ENCODE peak calls at places on chromosomes 12 and 14, in ten cellular contexts. X, E, O, S, V, K, Y, R, B and F are unnamed samples.

GRCh38 chr14:92635031-92635430 is 113.4 kb downstream of the LGMN start:
- DNase-seq in X (no peak), E (no peak), O (no peak), S (no peak), V (no peak), K (no peak), Y (no peak), R (no peak), B (no peak), F (no peak)

GRCh38 chr12:101407054-101407437 is 526 bp downstream of the ARL1 start:
- DNase-seq in X (no peak), E (no peak), O (no peak), S (no peak), V (no peak), K (peak), Y (no peak), R (no peak), B (peak), F (no peak)

GRCh38 chr12:119229837-119230236 is 51.1 kb downstream of the HSPB8 start:
- DNase-seq in X (peak), E (no peak), O (no peak), S (peak), V (peak), K (no peak), Y (no peak), R (peak), B (peak), F (peak)

GRCh38 chr14:73463411-73463810 is 5.1 kb upstream of the NUMB start:
- DNase-seq in X (peak), E (no peak), O (peak), S (no peak), V (peak), K (peak), Y (no peak), R (peak), B (no peak), F (peak)

GRCh38 chr14:38723954-38724353 is 379.1 kb downstream of the SEC23A start:
- DNase-seq in X (peak), E (no peak), O (no peak), S (no peak), V (no peak), K (no peak), Y (no peak), R (no peak), B (peak), F (no peak)

GRCh38 chr12:127149226-127149964 is 1117.6 kb upstream of the TMEM132C start:
- DNase-seq in X (no peak), E (no peak), O (no peak), S (no peak), V (no peak), K (no peak), Y (no peak), R (no peak), B (no peak), F (no peak)

GRCh38 chr14:86574026-86574777 is 1044.3 kb downstream of the FLRT2 start:
- DNase-seq in X (peak), E (no peak), O (no peak), S (no peak), V (no peak), K (no peak), Y (peak), R (no peak), B (no peak), F (no peak)

GRCh38 chr12:104177663-104178501 is 37.7 kb upstream of the TXNRD1 start:
- DNase-seq in X (peak), E (no peak), O (peak), S (peak), V (peak), K (peak), Y (peak), R (no peak), B (no peak), F (no peak)

GRCh38 chr12:96258451-96258933 is 64.3 kb downstream of the ELK3 start:
- DNase-seq in X (peak), E (no peak), O (no peak), S (peak), V (no peak), K (peak), Y (no peak), R (peak), B (no peak), F (no peak)

GRCh38 chr12:11500222-11500860 is 105.0 kb upstream of the PRB2 start:
- DNase-seq in X (peak), E (peak), O (peak), S (peak), V (peak), K (peak), Y (no peak), R (peak), B (peak), F (peak)

GRCh38 chr12:125079084-125079483 is 13.8 kb downstream of the AACS start:
- DNase-seq in X (no peak), E (no peak), O (no peak), S (no peak), V (no peak), K (no peak), Y (no peak), R (no peak), B (no peak), F (no peak)

GRCh38 chr12:107373238-107373809 is 280.0 kb upstream of the CRY1 start:
- DNase-seq in X (no peak), E (no peak), O (no peak), S (no peak), V (no peak), K (no peak), Y (no peak), R (no peak), B (no peak), F (no peak)

GRCh38 chr12:2973566-2973965 is 14.4 kb downstream of the TEAD4 start:
- DNase-seq in X (no peak), E (no peak), O (no peak), S (no peak), V (no peak), K (no peak), Y (no peak), R (no peak), B (no peak), F (no peak)

GRCh38 chr12:1529862-1530591 is 64.4 kb downstream of the FBXL14 start:
- DNase-seq in X (no peak), E (no peak), O (no peak), S (no peak), V (no peak), K (peak), Y (no peak), R (peak), B (peak), F (no peak)

GRCh38 chr12:108825205-108825950 is 32.0 kb downstream of the SSH1 start:
- DNase-seq in X (peak), E (no peak), O (no peak), S (no peak), V (no peak), K (no peak), Y (no peak), R (peak), B (no peak), F (no peak)

GRCh38 chr14:55884819-55885218 is 233.4 kb upstream of the PELI2 start:
- DNase-seq in X (no peak), E (no peak), O (peak), S (no peak), V (no peak), K (no peak), Y (peak), R (no peak), B (no peak), F (no peak)

GRCh38 chr12:48818831-48819590 is 715 bp downstream of the CACNB3 start:
- DNase-seq in X (no peak), E (no peak), O (no peak), S (peak), V (no peak), K (no peak), Y (no peak), R (no peak), B (peak), F (no peak)

GRCh38 chr12:88428350-88428749 is 151.9 kb downstream of the KITLG start:
- DNase-seq in X (no peak), E (no peak), O (no peak), S (no peak), V (no peak), K (no peak), Y (no peak), R (no peak), B (no peak), F (no peak)

GRCh38 chr12:65854629-65855028 is 30.3 kb downstream of the HMGA2 start:
- DNase-seq in X (peak), E (no peak), O (no peak), S (no peak), V (no peak), K (no peak), Y (no peak), R (no peak), B (no peak), F (no peak)

GRCh38 chr12:89571481-89572190 is 45.8 kb upstream of the POC1B start:
- DNase-seq in X (peak), E (no peak), O (peak), S (no peak), V (no peak), K (no peak), Y (no peak), R (no peak), B (no peak), F (no peak)

GRCh38 chr14:24409956-24410355 is 11.2 kb downstream of the NYNRIN start:
- DNase-seq in X (no peak), E (no peak), O (no peak), S (no peak), V (no peak), K (no peak), Y (no peak), R (no peak), B (no peak), F (no peak)

GRCh38 chr12:120474092-120474960 is 4.8 kb upstream of the SRSF9 start:
- DNase-seq in X (peak), E (no peak), O (peak), S (peak), V (peak), K (peak), Y (no peak), R (no peak), B (no peak), F (no peak)

GRCh38 chr12:132300789-132301722 is 28.3 kb downstream of the GALNT9 start:
- DNase-seq in X (no peak), E (no peak), O (no peak), S (no peak), V (no peak), K (no peak), Y (no peak), R (no peak), B (no peak), F (no peak)

GRCh38 chr14:78836777-78837176 is 666.6 kb downstream of the NRXN3 start:
- DNase-seq in X (peak), E (no peak), O (peak), S (peak), V (peak), K (no peak), Y (peak), R (peak), B (peak), F (peak)

GRCh38 chr12:94380507-94380906 is 79.2 kb downstream of the CEP83 start:
- DNase-seq in X (no peak), E (no peak), O (no peak), S (no peak), V (no peak), K (no peak), Y (no peak), R (no peak), B (no peak), F (no peak)

GRCh38 chr12:55067701-55068100 is 47.9 kb downstream of the NEUROD4 start:
- DNase-seq in X (no peak), E (no peak), O (no peak), S (no peak), V (no peak), K (no peak), Y (no peak), R (no peak), B (no peak), F (no peak)

GRCh38 chr14:56081139-56081538 is 37.1 kb upstream of the PELI2 start:
- DNase-seq in X (no peak), E (no peak), O (no peak), S (no peak), V (no peak), K (no peak), Y (no peak), R (no peak), B (no peak), F (no peak)

GRCh38 chr14:99435327-99435726 is 45.3 kb downstream of the SETD3 start:
- DNase-seq in X (no peak), E (no peak), O (no peak), S (no peak), V (no peak), K (no peak), Y (no peak), R (no peak), B (no peak), F (no peak)

DNA sequence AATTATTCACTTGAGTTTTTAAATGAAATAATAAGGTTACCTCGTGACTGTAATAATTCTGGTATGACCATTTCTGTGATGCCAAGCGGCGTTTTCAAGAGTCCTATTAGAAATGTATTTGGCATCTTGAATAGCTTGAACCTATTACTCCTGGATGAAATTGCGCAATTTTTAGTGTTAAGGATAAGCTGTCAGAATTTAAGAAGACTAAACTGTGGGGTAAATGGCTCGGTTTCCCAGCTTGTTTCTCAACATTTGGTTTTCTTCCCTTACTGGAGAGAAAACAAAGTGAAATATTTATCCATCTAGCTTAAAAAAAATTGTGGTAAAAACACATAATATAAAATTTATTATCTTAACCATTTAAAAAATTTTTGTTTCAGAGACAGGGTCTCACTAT is 26.8 kb downstream of the PCNX1 start:
- DNase-seq in X (peak), E (no peak), O (no peak), S (no peak), V (no peak), K (no peak), Y (no peak), R (no peak), B (no peak), F (no peak)
- H3K4me3 ChIP-seq in X (no peak), E (no peak), O (no peak), S (no peak), V (no peak), K (no peak), Y (no peak), R (no peak), B (no peak), F (no peak)

GRCh38 chr14:101559624-101560533 is 1.4 kb upstream of the DIO3 start:
- DNase-seq in X (peak), E (no peak), O (no peak), S (no peak), V (no peak), K (no peak), Y (no peak), R (no peak), B (peak), F (no peak)
- H3K4me3 ChIP-seq in X (no peak), E (no peak), O (no peak), S (peak), V (no peak), K (peak), Y (no peak), R (no peak), B (peak), F (no peak)

DNA sequence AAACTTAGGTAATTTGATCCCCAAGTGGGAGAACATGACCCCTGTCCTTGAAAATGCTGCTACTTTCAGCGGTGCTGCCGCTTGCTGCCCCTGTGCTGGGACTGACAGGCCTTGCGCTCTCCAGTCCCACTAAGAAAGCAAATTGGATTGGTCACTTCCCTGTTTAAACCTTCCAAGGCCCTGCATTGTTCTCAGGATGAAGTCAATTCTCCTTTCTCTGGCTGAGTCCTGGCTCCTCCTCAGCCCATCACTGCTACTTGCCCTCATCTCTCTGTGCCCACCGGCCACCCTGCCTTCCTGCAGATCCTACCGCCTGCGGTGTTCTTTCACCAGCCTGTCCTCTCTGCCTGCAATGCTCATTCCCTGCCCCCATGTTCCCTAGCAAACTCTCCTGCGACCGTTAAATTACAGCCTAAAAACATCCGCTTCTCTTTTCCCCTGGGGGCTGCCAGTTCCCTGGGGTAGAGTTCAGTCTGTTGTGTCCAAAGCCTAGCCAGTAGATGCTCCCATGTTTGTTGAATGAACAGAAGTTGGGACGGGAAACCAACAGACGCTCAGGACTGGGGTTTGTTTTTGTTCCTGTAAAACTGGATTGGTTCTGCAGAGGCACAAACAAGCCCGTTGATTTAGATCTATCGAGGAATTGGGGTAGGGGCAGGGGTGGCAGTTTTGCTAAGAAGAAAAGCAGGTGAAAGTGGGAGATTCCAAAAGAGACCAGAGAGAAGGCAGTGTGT is 127.3 kb upstream of the HIF1A start:
- DNase-seq in X (no peak), E (no peak), O (no peak), S (no peak), V (no peak), K (peak), Y (no peak), R (peak), B (peak), F (no peak)
- H3K4me3 ChIP-seq in X (no peak), E (peak), O (no peak), S (peak), V (no peak), K (peak), Y (no peak), R (peak), B (no peak), F (peak)

DNA sequence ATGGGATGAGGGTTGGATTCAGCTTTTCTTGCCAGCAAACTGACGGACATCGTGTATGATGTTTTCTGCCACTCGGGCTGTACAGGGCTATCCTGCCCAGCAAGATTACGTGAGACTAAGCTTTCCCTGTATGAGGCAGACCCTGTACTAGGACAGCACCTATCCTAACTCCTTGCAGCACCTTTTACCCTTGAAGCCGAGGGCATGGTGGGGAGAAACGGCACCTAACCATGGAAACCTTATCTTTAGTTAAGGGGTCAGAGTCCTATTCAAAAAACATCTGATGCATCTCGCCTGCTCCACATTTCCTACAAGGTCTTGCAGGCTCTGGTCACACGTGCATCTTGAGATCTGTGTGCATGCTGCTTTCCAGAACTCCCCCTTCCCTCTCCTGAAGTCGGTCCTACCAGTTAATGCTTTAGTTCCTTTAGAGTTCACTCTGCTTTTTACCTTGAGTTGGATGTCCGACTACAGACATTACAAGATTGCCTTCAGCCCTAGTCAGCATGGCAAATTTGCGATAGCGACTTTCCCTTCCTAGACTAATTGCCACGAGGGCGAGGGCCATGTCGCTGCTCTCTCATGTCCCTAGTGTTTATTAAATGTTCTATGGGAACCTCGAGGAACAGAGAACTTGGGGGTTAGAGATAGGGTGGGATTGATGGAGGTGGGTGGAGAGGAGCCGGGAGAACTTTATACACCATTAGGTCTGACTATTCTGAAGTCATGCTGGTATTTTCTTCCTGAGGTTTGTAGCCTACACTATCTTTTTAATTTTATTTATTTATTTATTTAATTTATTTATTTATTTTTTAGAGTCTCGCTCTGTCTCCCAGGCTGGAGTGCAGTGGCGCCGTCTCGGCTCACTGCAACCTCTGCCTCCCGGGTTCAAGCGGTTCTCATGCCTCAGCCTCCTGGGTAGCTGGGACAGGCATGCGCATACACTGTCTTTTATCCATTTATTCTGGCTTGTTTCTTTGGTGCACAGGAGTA is 6.6 kb downstream of the RAN start:
- DNase-seq in X (no peak), E (no peak), O (no peak), S (no peak), V (no peak), K (no peak), Y (no peak), R (peak), B (no peak), F (no peak)
- H3K4me3 ChIP-seq in X (no peak), E (no peak), O (no peak), S (no peak), V (no peak), K (no peak), Y (no peak), R (no peak), B (no peak), F (no peak)

DNA sequence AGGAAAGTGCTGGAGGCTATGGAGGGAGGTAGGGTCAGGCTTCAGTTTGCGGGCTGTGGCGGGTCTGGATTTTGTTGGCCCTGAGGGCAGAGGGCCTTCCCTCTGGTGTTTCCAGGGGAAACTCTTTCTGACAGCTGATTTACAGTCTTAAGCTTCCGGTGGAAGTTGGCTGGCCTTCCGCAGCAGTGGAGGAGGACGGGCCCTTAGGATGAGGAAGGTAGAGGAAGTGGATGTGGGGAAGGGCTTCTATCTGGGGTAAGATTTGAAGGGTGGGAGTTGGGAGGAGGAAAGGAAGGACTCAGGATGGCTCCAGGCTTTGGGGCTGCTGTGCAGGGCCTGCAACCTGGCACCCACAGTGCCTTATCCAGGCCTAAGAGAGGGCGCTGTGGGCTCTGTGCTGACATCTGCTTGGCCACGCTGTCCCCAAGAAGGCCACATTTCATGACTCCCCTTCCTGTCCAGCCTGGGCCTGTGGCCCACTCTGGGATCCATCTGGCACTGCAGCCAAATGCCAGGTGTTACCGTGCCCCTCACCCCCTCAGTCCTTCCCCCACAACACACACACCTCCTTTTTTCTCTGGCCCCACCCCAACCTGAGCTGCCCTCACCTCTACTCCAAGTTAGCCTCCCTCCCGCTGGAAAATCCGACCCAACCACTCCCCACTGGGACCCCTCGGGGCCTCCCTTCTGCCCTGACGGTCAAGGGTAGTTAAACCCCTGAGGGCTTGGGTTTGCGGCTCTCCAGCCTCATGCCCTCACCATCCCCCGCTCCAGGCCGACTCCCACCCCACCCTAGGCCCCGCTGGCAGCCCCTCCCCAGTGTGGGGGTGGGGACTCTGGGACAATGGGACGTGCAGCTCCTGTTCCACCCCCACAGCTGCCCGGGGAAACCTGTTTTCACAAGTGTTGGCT is 7.7 kb upstream of the PPP1R13B start:
- DNase-seq in X (no peak), E (no peak), O (no peak), S (no peak), V (no peak), K (no peak), Y (no peak), R (no peak), B (peak), F (no peak)
- H3K4me3 ChIP-seq in X (no peak), E (no peak), O (no peak), S (no peak), V (no peak), K (no peak), Y (no peak), R (no peak), B (no peak), F (no peak)